ENCODE peak calls at places on chromosomes 5 and 9, in seven cellular contexts. T, A, Z, Y, O, M and I are unnamed samples.

GRCh38 chr9:96031366-96031824 is 155.9 kb downstream of the ERCC6L2 start:
- DNase-seq in T (no peak), A (no peak), Z (no peak), Y (no peak), O (no peak), M (no peak), I (no peak)

GRCh38 chr5:128227984-128228383 is 144.4 kb downstream of the SLC12A2 start:
- DNase-seq in T (no peak), A (no peak), Z (no peak), Y (peak), O (peak), M (peak), I (no peak)

GRCh38 chr5:113574417-113574816 is 60.9 kb downstream of the YTHDC2 start:
- DNase-seq in T (no peak), A (peak), Z (no peak), Y (peak), O (peak), M (peak), I (no peak)

GRCh38 chr9:69599232-69599971 is 72.8 kb downstream of the APBA1 start:
- DNase-seq in T (no peak), A (no peak), Z (no peak), Y (peak), O (peak), M (no peak), I (no peak)

GRCh38 chr9:105054488-105054887 is 126.5 kb upstream of the ABCA1 start:
- DNase-seq in T (no peak), A (no peak), Z (no peak), Y (peak), O (peak), M (no peak), I (no peak)

GRCh38 chr5:147234825-147235635 is at the start of gene STK32A:
- DNase-seq in T (peak), A (peak), Z (peak), Y (peak), O (peak), M (no peak), I (no peak)

GRCh38 chr5:30040483-30041116 is 1152.9 kb upstream of the CDH6 start:
- DNase-seq in T (peak), A (no peak), Z (peak), Y (peak), O (peak), M (peak), I (peak)

GRCh38 chr5:43042626-43043399 is 2.7 kb upstream of the ANXA2R start:
- DNase-seq in T (peak), A (peak), Z (peak), Y (peak), O (peak), M (no peak), I (peak)

GRCh38 chr5:169450464-169450863 is 133.1 kb upstream of the SPDL1 start:
- DNase-seq in T (no peak), A (no peak), Z (no peak), Y (peak), O (no peak), M (peak), I (no peak)

GRCh38 chr5:80408475-80408875 is 611 bp downstream of the ZFYVE16 start:
- DNase-seq in T (no peak), A (peak), Z (peak), Y (peak), O (peak), M (no peak), I (peak)

GRCh38 chr5:170630711-170631141 is 126.9 kb downstream of the KCNIP1 start:
- DNase-seq in T (no peak), A (no peak), Z (no peak), Y (no peak), O (no peak), M (no peak), I (no peak)

DNA sequence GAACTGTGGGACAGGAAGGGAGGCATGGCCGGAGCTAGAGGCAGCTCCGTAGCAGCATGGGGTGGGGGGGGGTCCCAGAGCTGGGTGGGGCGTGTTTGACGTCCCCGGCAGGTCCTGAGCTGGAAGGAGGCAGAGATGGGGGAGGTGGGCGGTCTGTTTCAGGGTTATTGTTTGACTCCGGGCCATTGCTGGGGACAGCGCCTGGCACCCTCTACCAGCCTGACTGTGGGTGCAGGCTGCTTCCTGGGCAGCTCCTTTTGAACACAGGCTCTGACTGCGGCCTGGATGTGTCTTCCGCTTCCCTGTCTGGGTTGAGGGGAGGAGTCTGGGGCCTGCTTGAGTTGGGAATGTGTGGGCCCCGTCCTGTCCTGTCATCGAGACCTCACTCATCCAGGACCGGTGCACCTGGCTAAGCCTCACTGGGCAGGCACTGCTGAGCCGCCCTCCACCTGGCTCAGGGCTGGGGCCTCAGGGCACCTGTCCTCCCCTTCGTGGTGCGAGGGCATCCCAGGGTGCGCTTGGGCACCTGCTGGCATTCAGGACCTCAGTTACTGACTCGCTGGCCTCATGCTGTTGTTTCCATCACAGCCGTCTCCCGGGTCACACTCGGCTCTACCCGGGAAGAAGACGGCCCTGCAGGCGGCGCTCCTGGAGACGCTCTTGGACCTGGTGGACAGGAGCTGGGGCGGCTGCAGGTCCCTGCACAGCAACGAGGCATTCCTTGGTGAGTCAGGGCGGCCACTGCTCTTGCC is 26.5 kb downstream of the CEP72 start:
- DNase-seq in T (no peak), A (no peak), Z (no peak), Y (no peak), O (no peak), M (no peak), I (no peak)
- TF ChIP-seq CTCF in T (no peak), A (no peak), Z (no peak), Y (no peak), O (no peak), M (no peak), I (no peak)

GRCh38 chr9:89807101-89807395 is 202.2 kb downstream of the GADD45G start:
- DNase-seq in T (no peak), A (no peak), Z (no peak), Y (no peak), O (no peak), M (no peak), I (no peak)

GRCh38 chr9:89806371-89807100 is 201.7 kb downstream of the GADD45G start:
- DNase-seq in T (no peak), A (no peak), Z (no peak), Y (peak), O (peak), M (no peak), I (no peak)

GRCh38 chr9:89807682-89808075 is 202.9 kb downstream of the GADD45G start:
- DNase-seq in T (no peak), A (no peak), Z (no peak), Y (no peak), O (no peak), M (no peak), I (no peak)

GRCh38 chr9:89808801-89809200 is 204.0 kb downstream of the GADD45G start:
- DNase-seq in T (no peak), A (no peak), Z (no peak), Y (no peak), O (peak), M (no peak), I (no peak)

GRCh38 chr9:89808076-89808701 is 203.4 kb downstream of the GADD45G start:
- DNase-seq in T (no peak), A (no peak), Z (no peak), Y (no peak), O (no peak), M (no peak), I (no peak)
- TF ChIP-seq CTCF in T (peak), A (no peak), Z (peak), Y (no peak), O (peak), M (no peak), I (peak)

GRCh38 chr5:63959177-63959982 is 2.9 kb downstream of the HTR1A start:
- DNase-seq in T (peak), A (peak), Z (peak), Y (no peak), O (no peak), M (no peak), I (peak)
- TF ChIP-seq CTCF in T (peak), A (no peak), Z (peak), Y (no peak), O (no peak), M (no peak), I (no peak)

GRCh38 chr9:19231126-19232035 is 888 bp downstream of the DENND4C start:
- DNase-seq in T (peak), A (no peak), Z (no peak), Y (peak), O (peak), M (no peak), I (peak)

GRCh38 chr9:19232830-19233194 is 2.3 kb downstream of the DENND4C start:
- DNase-seq in T (no peak), A (no peak), Z (no peak), Y (peak), O (peak), M (no peak), I (peak)

GRCh38 chr9:19230356-19231125 is at the start of gene DENND4C:
- DNase-seq in T (peak), A (peak), Z (peak), Y (peak), O (peak), M (peak), I (peak)

GRCh38 chr9:19232117-19232829 is 1.8 kb downstream of the DENND4C start:
- DNase-seq in T (no peak), A (no peak), Z (no peak), Y (peak), O (no peak), M (no peak), I (no peak)

DNA sequence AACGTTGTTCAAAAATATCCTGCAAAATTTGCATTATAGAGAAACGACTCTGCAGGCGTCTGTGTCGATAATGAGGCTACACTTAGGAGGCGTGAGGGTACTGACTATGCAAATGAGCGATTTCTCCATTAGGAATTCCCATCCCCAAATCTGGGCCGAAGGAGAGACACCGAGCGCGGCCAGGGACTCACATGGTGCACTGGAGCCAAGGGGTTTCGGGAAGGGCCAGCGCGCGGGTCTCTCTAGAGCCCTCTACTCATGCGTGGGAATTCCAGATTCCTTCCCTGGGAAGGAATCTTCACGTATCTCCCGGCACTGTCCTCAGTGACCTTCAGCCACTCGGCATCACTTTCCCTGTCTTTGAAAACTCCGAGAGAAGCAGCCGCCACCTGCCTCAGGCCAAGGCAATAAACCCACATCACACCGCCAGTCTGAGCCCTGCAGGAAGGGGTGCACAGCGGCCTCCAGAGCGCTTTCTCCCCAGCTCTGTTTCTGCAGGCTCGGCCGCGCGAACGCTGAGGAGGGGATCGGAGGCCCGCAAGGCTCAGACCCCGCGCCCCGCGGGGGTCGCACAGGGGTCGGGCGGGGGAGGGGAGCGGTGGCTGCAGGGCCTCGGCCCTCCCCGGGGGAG is 653 bp upstream of the DENND4C start:
- DNase-seq in T (peak), A (no peak), Z (peak), Y (no peak), O (peak), M (peak), I (no peak)
- TF ChIP-seq CTCF in T (no peak), A (no peak), Z (no peak), Y (no peak), O (no peak), M (no peak), I (peak)